ENCODE peak calls at places on chromosome 17, in nine cellular contexts. J, E, V, S, G, P, M, Y and K are unnamed samples.

GRCh38 chr17:75637561-75637960 is 4.3 kb downstream of the SMIM5 start:
- DNase-seq in P (peak; percentile 38), Y (no peak), M (no peak), E (no peak), V (no peak), G (no peak), S (no peak), J (no peak), K (no peak)

GRCh38 chr17:5719976-5720375 is 135.7 kb upstream of the NLRP1 start:
- DNase-seq in Y (no peak), E (no peak), S (no peak), M (peak; percentile 40), P (no peak), J (no peak), G (no peak), V (no peak), K (no peak)

GRCh38 chr17:8151641-8152111 is 528 bp downstream of the PER1 start:
- DNase-seq in P (peak; percentile 90), Y (no peak), V (no peak), S (peak; percentile 89), M (peak; percentile 76), J (peak; percentile 54), G (no peak), E (peak; percentile 56), K (no peak)

GRCh38 chr17:62671553-62671952 is 44.1 kb downstream of the MRC2 start:
- DNase-seq in S (no peak), M (peak; percentile 17), E (no peak), P (peak; percentile 71), G (no peak), Y (no peak), V (no peak), J (no peak), K (peak; percentile 90)

GRCh38 chr17:30534298-30534697 is 57.1 kb downstream of the GOSR1 start:
- DNase-seq in J (no peak), E (no peak), Y (no peak), G (no peak), M (no peak), S (no peak), P (no peak), V (no peak), K (no peak)

GRCh38 chr17:9389116-9389515 is 186.5 kb downstream of the STX8 start:
- DNase-seq in G (no peak), M (peak; percentile 91), J (no peak), P (no peak), E (no peak), V (no peak), Y (no peak), S (peak; percentile 38), K (peak; percentile 98)

GRCh38 chr17:12107905-12108304 is 87.2 kb downstream of the MAP2K4 start:
- DNase-seq in J (no peak), Y (no peak), E (no peak), G (no peak), V (no peak), P (no peak), M (peak; percentile 46), S (no peak), K (no peak)

GRCh38 chr17:30336369-30337171 is 2.7 kb upstream of the TMIGD1 start:
- DNase-seq in M (peak; percentile 36), G (peak; percentile 42), P (peak; percentile 50), S (peak; percentile 57), V (no peak), Y (peak; percentile 27), J (peak; percentile 88), E (no peak), K (no peak)

GRCh38 chr17:58630883-58631522 is 60.8 kb downstream of the TEX14 start:
- DNase-seq in E (peak; percentile 86), S (peak; percentile 32), P (peak; percentile 49), M (no peak), J (peak; percentile 73), V (no peak), G (peak; percentile 3), Y (peak; percentile 1), K (no peak)

GRCh38 chr17:1872254-1872653 is 42.4 kb downstream of the RPA1 start:
- DNase-seq in V (no peak), S (no peak), J (no peak), G (no peak), P (no peak), Y (no peak), M (no peak), E (no peak), K (no peak)

GRCh38 chr17:81018044-81018802 is 16.7 kb upstream of the BAIAP2 start:
- DNase-seq in P (no peak), V (no peak), M (peak; percentile 59), G (peak; percentile 23), Y (peak; percentile 15), S (no peak), E (no peak), J (no peak), K (no peak)

GRCh38 chr17:15456972-15457722 is 10.3 kb downstream of the CDRT4 start:
- DNase-seq in J (no peak), S (peak; percentile 51), Y (no peak), G (no peak), M (peak; percentile 87), P (no peak), E (no peak), V (no peak), K (no peak)

GRCh38 chr17:66275651-66276050 is 26.8 kb upstream of the PRKCA start:
- DNase-seq in J (no peak), P (peak; percentile 42), E (no peak), V (no peak), S (no peak), G (no peak), M (peak; percentile 98), Y (no peak), K (peak; percentile 79)

GRCh38 chr17:33192961-33193911 is 99.9 kb downstream of the ASIC2 start:
- DNase-seq in G (no peak), P (no peak), V (no peak), M (peak; percentile 89), S (no peak), E (peak; percentile 32), Y (no peak), J (peak; percentile 69), K (no peak)

GRCh38 chr17:69462882-69463281 is 48.4 kb downstream of the MAP2K6 start:
- DNase-seq in V (no peak), G (no peak), E (no peak), P (no peak), Y (no peak), J (peak; percentile 34), S (no peak), M (no peak), K (no peak)

GRCh38 chr17:78944956-78945355 is 19.8 kb upstream of the TIMP2 start:
- DNase-seq in V (no peak), J (no peak), Y (no peak), P (no peak), M (no peak), G (no peak), E (no peak), S (no peak), K (no peak)

GRCh38 chr17:945672-946071 is 33.9 kb downstream of the NXN start:
- DNase-seq in G (no peak), J (no peak), P (no peak), V (no peak), E (no peak), M (no peak), Y (no peak), S (no peak), K (no peak)

GRCh38 chr17:49521521-49522185 is 26.6 kb downstream of the NGFR start:
- DNase-seq in J (no peak), P (no peak), Y (no peak), G (no peak), V (no peak), E (no peak), M (no peak), S (no peak), K (no peak)

GRCh38 chr17:42325026-42325425 is 36.7 kb downstream of the STAT5A start:
- DNase-seq in M (peak; percentile 95), E (no peak), G (no peak), P (no peak), V (no peak), S (no peak), J (no peak), Y (no peak), K (peak; percentile 78)

DNA sequence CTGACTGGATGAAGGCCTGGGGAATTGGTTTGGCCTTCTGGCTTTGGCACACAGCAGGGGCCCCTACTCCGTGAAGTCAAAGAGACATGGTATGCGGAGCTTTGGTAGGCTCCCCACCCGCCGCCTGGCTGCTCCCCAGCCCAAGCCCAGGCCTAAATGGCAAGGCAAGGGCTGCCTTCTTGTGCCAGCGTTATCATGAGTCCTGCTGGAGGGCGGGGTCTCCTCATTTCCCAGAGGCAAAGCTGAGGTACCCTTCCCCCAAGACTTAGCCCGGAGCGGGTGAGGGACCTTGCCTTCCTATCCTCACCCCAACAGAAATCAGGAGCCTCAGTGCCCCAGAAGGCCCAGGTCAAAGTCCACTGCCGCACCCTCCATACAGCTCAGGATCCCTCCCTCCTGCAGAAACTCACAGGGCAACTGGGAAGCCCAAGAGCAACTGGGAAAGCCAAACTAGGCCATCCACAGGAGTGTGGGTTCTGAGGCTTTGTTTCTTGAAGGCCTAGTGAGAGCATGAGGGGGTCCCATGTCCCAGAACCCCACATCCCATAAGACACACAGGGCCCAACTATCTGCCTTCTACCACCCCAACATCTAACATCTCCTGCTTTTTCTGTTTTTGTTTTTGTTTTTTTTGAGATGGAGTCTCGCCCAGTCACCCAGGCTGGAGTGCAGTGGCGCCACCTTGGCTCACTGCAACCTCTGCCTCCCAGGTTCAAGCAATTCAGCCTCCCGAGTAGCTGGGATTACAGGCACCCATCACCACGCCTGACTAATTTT is 9.3 kb downstream of the PGAP3 start:
- DNase-seq in G (no peak), Y (no peak), P (peak; percentile 69), M (no peak), V (no peak), S (no peak), E (no peak), J (no peak), K (no peak)
- H3K27ac ChIP-seq in G (peak overlapping the region; percentile 19), Y (no peak overlapping the region), P (peak overlapping the region; percentile 84), M (no peak overlapping the region), V (no peak overlapping the region), S (peak overlapping the region; percentile 97), E (peak overlapping the region; percentile 98), J (no peak overlapping the region), K (no peak overlapping the region)

GRCh38 chr17:51389875-51390274 is 129.5 kb downstream of the UTP18 start:
- DNase-seq in P (no peak), M (no peak), Y (no peak), E (no peak), J (no peak), S (no peak), V (no peak), G (no peak), K (no peak)
- H3K27ac ChIP-seq in P (no peak overlapping the region), M (no peak overlapping the region), Y (no peak overlapping the region), E (no peak overlapping the region), J (no peak overlapping the region), S (no peak overlapping the region), V (no peak overlapping the region), G (no peak overlapping the region), K (no peak overlapping the region)

DNA sequence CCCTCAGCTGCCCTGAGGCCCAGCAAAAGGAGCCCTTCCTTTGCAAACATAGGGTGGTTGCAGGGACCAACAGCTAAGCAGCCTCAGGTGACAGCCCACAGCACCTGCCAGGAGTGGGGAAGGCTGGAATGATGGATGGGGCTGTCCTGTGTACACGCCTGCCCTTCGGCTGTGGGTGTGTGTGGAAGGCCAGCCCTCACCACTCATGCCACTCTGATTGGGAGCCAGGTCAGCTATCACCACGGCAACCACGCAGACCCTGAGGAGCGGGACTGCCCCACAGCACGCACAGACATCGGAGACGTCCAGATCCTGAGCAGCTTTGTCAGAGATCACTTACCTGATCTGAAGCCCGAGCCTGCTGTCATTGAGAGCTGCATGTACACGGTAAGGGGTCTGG is 11.9 kb downstream of the PIPOX start:
- DNase-seq in M (no peak), E (no peak), J (no peak), G (no peak), P (no peak), V (no peak), S (no peak), Y (no peak), K (no peak)
- H3K27ac ChIP-seq in M (no peak overlapping the region), E (no peak overlapping the region), J (no peak overlapping the region), G (no peak overlapping the region), P (no peak overlapping the region), V (no peak overlapping the region), S (no peak overlapping the region), Y (no peak overlapping the region), K (no peak overlapping the region)

GRCh38 chr17:48244814-48245213 is 137.2 kb downstream of the SNX11 start:
- DNase-seq in P (no peak), S (no peak), M (peak; percentile 20), G (no peak), E (no peak), J (no peak), V (no peak), Y (no peak), K (no peak)
- H3K27ac ChIP-seq in P (no peak overlapping the region), S (no peak overlapping the region), M (no peak overlapping the region), G (no peak overlapping the region), E (no peak overlapping the region), J (no peak overlapping the region), V (no peak overlapping the region), Y (no peak overlapping the region), K (peak overlapping the region; percentile 61)